ENCODE peak calls at places on chromosomes 12 and 14, in seven cellular contexts. One of them, this sample, is unnamed.

GRCh38 chr12:111741235-111741812 is 25.4 kb upstream of the ALDH2 start:
- DNase-seq in iris pigment epithelial cell: peak
- DNase-seq in WTC11: no peak
- DNase-seq in lower lobe of right lung: no peak
- DNase-seq in fibroblast of mammary gland: no peak
- DNase-seq in GM13977: no peak
- DNase-seq in A172: peak
- DNase-seq in this sample: no peak

GRCh38 chr12:103930787-103931536 is 752 bp downstream of the HSP90B1 start:
- DNase-seq in lower lobe of right lung: peak
- DNase-seq in WTC11: peak
- DNase-seq in iris pigment epithelial cell: peak
- DNase-seq in A172: no peak
- DNase-seq in GM13977: no peak
- DNase-seq in fibroblast of mammary gland: peak
- DNase-seq in this sample: peak

GRCh38 chr12:110826592-110827200 is 20.1 kb upstream of the CCDC63 start:
- DNase-seq in lower lobe of right lung: peak
- DNase-seq in fibroblast of mammary gland: peak
- DNase-seq in A172: peak
- DNase-seq in GM13977: peak
- DNase-seq in WTC11: peak
- DNase-seq in iris pigment epithelial cell: peak
- DNase-seq in this sample: peak

GRCh38 chr14:78424311-78424710 is 254.1 kb downstream of the NRXN3 start:
- DNase-seq in iris pigment epithelial cell: no peak
- DNase-seq in lower lobe of right lung: no peak
- DNase-seq in GM13977: no peak
- DNase-seq in A172: no peak
- DNase-seq in fibroblast of mammary gland: no peak
- DNase-seq in WTC11: no peak
- DNase-seq in this sample: no peak

GRCh38 chr12:12032771-12033588 is 37.8 kb upstream of the BCL2L14 start:
- DNase-seq in GM13977: no peak
- DNase-seq in A172: peak
- DNase-seq in WTC11: peak
- DNase-seq in iris pigment epithelial cell: peak
- DNase-seq in fibroblast of mammary gland: peak
- DNase-seq in lower lobe of right lung: peak
- DNase-seq in this sample: peak

GRCh38 chr12:54526800-54527630 is 22.4 kb upstream of the PDE1B start:
- DNase-seq in iris pigment epithelial cell: peak
- DNase-seq in A172: peak
- DNase-seq in WTC11: peak
- DNase-seq in lower lobe of right lung: no peak
- DNase-seq in fibroblast of mammary gland: peak
- DNase-seq in GM13977: no peak
- DNase-seq in this sample: peak

GRCh38 chr12:106871477-106871876 is 84.2 kb upstream of the TMEM263 start:
- DNase-seq in GM13977: no peak
- DNase-seq in A172: peak
- DNase-seq in WTC11: no peak
- DNase-seq in iris pigment epithelial cell: peak
- DNase-seq in lower lobe of right lung: no peak
- DNase-seq in fibroblast of mammary gland: peak
- DNase-seq in this sample: peak

GRCh38 chr12:89685363-89685972 is 23.2 kb downstream of the ATP2B1 start:
- DNase-seq in lower lobe of right lung: no peak
- DNase-seq in iris pigment epithelial cell: no peak
- DNase-seq in GM13977: no peak
- DNase-seq in WTC11: no peak
- DNase-seq in A172: no peak
- DNase-seq in fibroblast of mammary gland: no peak
- DNase-seq in this sample: no peak

GRCh38 chr12:6871052-6871957 is 1.8 kb downstream of the SPSB2 start:
- DNase-seq in GM13977: peak
- DNase-seq in lower lobe of right lung: no peak
- DNase-seq in iris pigment epithelial cell: no peak
- DNase-seq in A172: no peak
- DNase-seq in WTC11: no peak
- DNase-seq in fibroblast of mammary gland: no peak
- DNase-seq in this sample: peak

GRCh38 chr12:57584050-57584449 is 6.9 kb upstream of the PIP4K2C start:
- DNase-seq in lower lobe of right lung: no peak
- DNase-seq in iris pigment epithelial cell: no peak
- DNase-seq in GM13977: no peak
- DNase-seq in fibroblast of mammary gland: no peak
- DNase-seq in A172: no peak
- DNase-seq in WTC11: no peak
- DNase-seq in this sample: no peak

GRCh38 chr14:33280646-33281045 is 342.0 kb downstream of the NPAS3 start:
- DNase-seq in iris pigment epithelial cell: peak
- DNase-seq in lower lobe of right lung: no peak
- DNase-seq in fibroblast of mammary gland: peak
- DNase-seq in WTC11: no peak
- DNase-seq in A172: peak
- DNase-seq in GM13977: no peak
- DNase-seq in this sample: peak

GRCh38 chr12:116096874-116097273 is 180.6 kb downstream of the MED13L start:
- DNase-seq in WTC11: no peak
- DNase-seq in lower lobe of right lung: no peak
- DNase-seq in fibroblast of mammary gland: no peak
- DNase-seq in GM13977: no peak
- DNase-seq in A172: no peak
- DNase-seq in iris pigment epithelial cell: no peak
- DNase-seq in this sample: no peak

GRCh38 chr14:58133739-58134138 is 18.3 kb downstream of the ARMH4 start:
- DNase-seq in fibroblast of mammary gland: peak
- DNase-seq in A172: peak
- DNase-seq in lower lobe of right lung: no peak
- DNase-seq in GM13977: no peak
- DNase-seq in WTC11: no peak
- DNase-seq in iris pigment epithelial cell: peak
- DNase-seq in this sample: peak

GRCh38 chr14:20697273-20698017 is 8.9 kb downstream of the ANG start:
- DNase-seq in A172: peak
- DNase-seq in iris pigment epithelial cell: peak
- DNase-seq in lower lobe of right lung: peak
- DNase-seq in GM13977: peak
- DNase-seq in fibroblast of mammary gland: peak
- DNase-seq in WTC11: peak
- DNase-seq in this sample: peak